ENCODE peak calls at places on chromosomes 12 and 14, in seven cellular contexts. One of them, this sample, is unnamed.

GRCh38 chr12:104049278-104050257 is at the start of gene GLT8D2:
- DNase-seq in endothelial cell: peak; percentile 42
- DNase-seq in cardiac muscle cell: peak; percentile 85
- DNase-seq in heart left ventricle: peak; percentile 64
- DNase-seq in left lung: peak; percentile 51
- DNase-seq in WERI-Rb-1: no peak
- DNase-seq in IMR-90: peak; percentile 86
- DNase-seq in this sample: peak; percentile 77

GRCh38 chr12:94263011-94263786 is 114.8 kb downstream of the PLXNC1 start:
- DNase-seq in endothelial cell: no peak
- DNase-seq in cardiac muscle cell: no peak
- DNase-seq in heart left ventricle: no peak
- DNase-seq in left lung: no peak
- DNase-seq in WERI-Rb-1: no peak
- DNase-seq in IMR-90: no peak
- DNase-seq in this sample: no peak

GRCh38 chr14:68391292-68392014 is 401.4 kb downstream of the ZFP36L1 start:
- DNase-seq in endothelial cell: no peak
- DNase-seq in cardiac muscle cell: no peak
- DNase-seq in heart left ventricle: peak; percentile 41
- DNase-seq in left lung: no peak
- DNase-seq in WERI-Rb-1: no peak
- DNase-seq in IMR-90: peak; percentile 79
- DNase-seq in this sample: no peak

GRCh38 chr12:53063708-53064612 is 14.1 kb downstream of the TNS2 start:
- DNase-seq in endothelial cell: no peak
- DNase-seq in cardiac muscle cell: no peak
- DNase-seq in heart left ventricle: peak; percentile 77
- DNase-seq in left lung: peak; percentile 33
- DNase-seq in WERI-Rb-1: peak; percentile 67
- DNase-seq in IMR-90: peak; percentile 74
- DNase-seq in this sample: no peak

GRCh38 chr12:2640709-2641108 is 154.1 kb upstream of the FKBP4 start:
- DNase-seq in endothelial cell: no peak
- DNase-seq in cardiac muscle cell: no peak
- DNase-seq in heart left ventricle: peak; percentile 86
- DNase-seq in left lung: peak; percentile 73
- DNase-seq in WERI-Rb-1: no peak
- DNase-seq in IMR-90: peak; percentile 99
- DNase-seq in this sample: no peak

GRCh38 chr14:93970967-93971634 is 5.3 kb downstream of the ASB2 start:
- DNase-seq in endothelial cell: no peak
- DNase-seq in cardiac muscle cell: no peak
- DNase-seq in heart left ventricle: no peak
- DNase-seq in left lung: no peak
- DNase-seq in WERI-Rb-1: peak; percentile 68
- DNase-seq in IMR-90: peak; percentile 18
- DNase-seq in this sample: no peak

GRCh38 chr12:77710209-77710608 is 120.5 kb upstream of the NAV3 start:
- DNase-seq in endothelial cell: no peak
- DNase-seq in cardiac muscle cell: no peak
- DNase-seq in heart left ventricle: no peak
- DNase-seq in left lung: no peak
- DNase-seq in WERI-Rb-1: no peak
- DNase-seq in IMR-90: no peak
- DNase-seq in this sample: no peak

GRCh38 chr12:52907092-52907810 is 2.4 kb upstream of the KRT8 start:
- DNase-seq in endothelial cell: no peak
- DNase-seq in cardiac muscle cell: peak; percentile 70
- DNase-seq in heart left ventricle: no peak
- DNase-seq in left lung: peak; percentile 80
- DNase-seq in WERI-Rb-1: no peak
- DNase-seq in IMR-90: no peak
- DNase-seq in this sample: no peak

GRCh38 chr12:95185096-95185495 is 32.2 kb downstream of the FGD6 start:
- DNase-seq in endothelial cell: no peak
- DNase-seq in cardiac muscle cell: no peak
- DNase-seq in heart left ventricle: no peak
- DNase-seq in left lung: no peak
- DNase-seq in WERI-Rb-1: no peak
- DNase-seq in IMR-90: peak; percentile 78
- DNase-seq in this sample: no peak

GRCh38 chr14:64755661-64756265 is 51.5 kb downstream of the PLEKHG3 start:
- DNase-seq in endothelial cell: no peak
- DNase-seq in cardiac muscle cell: no peak
- DNase-seq in heart left ventricle: peak; percentile 18
- DNase-seq in left lung: no peak
- DNase-seq in WERI-Rb-1: no peak
- DNase-seq in IMR-90: peak; percentile 21
- DNase-seq in this sample: no peak

GRCh38 chr12:72264548-72265175 is 7.5 kb upstream of the TRHDE start:
- DNase-seq in endothelial cell: no peak
- DNase-seq in cardiac muscle cell: peak; percentile 44
- DNase-seq in heart left ventricle: no peak
- DNase-seq in left lung: no peak
- DNase-seq in WERI-Rb-1: peak; percentile 9
- DNase-seq in IMR-90: peak; percentile 48
- DNase-seq in this sample: no peak
- TF ChIP-seq CTCF in endothelial cell: peak; percentile 37
- TF ChIP-seq CTCF in cardiac muscle cell: peak; percentile 44
- TF ChIP-seq CTCF in heart left ventricle: no peak
- TF ChIP-seq CTCF in left lung: no peak
- TF ChIP-seq CTCF in WERI-Rb-1: peak; percentile 9
- TF ChIP-seq CTCF in IMR-90: peak; percentile 57
- TF ChIP-seq CTCF in this sample: peak; percentile 55

DNA sequence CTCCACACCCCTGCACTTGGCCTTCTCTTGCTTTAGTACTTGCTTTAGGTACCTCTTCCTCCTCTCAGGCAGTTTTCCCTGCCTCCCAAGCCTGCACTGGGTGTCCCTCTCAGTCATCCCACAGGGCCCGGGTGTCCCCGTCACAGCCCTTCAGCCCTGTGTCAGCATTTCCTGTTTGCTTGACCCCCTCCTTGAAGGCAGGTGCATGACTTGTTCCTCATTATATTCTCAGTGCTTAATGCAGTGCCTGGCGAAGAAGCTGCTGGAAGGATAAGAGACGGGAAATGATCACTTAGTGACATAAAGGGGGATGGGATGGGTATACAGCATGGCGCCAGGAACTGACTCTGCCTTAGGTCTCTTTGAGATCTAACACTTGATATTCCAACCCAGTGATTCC is 61.5 kb downstream of the IQSEC3 start:
- DNase-seq in endothelial cell: no peak
- DNase-seq in cardiac muscle cell: no peak
- DNase-seq in heart left ventricle: no peak
- DNase-seq in left lung: no peak
- DNase-seq in WERI-Rb-1: no peak
- DNase-seq in IMR-90: no peak
- DNase-seq in this sample: no peak
- TF ChIP-seq CTCF in endothelial cell: no peak
- TF ChIP-seq CTCF in cardiac muscle cell: no peak
- TF ChIP-seq CTCF in heart left ventricle: no peak
- TF ChIP-seq CTCF in left lung: no peak
- TF ChIP-seq CTCF in WERI-Rb-1: no peak
- TF ChIP-seq CTCF in IMR-90: no peak
- TF ChIP-seq CTCF in this sample: no peak

GRCh38 chr14:92586001-92586947 is 72.7 kb downstream of the RIN3 start:
- DNase-seq in endothelial cell: no peak
- DNase-seq in cardiac muscle cell: no peak
- DNase-seq in heart left ventricle: no peak
- DNase-seq in left lung: no peak
- DNase-seq in WERI-Rb-1: no peak
- DNase-seq in IMR-90: peak; percentile 99
- DNase-seq in this sample: no peak

GRCh38 chr14:92590941-92591340 is 77.4 kb downstream of the RIN3 start:
- DNase-seq in endothelial cell: no peak
- DNase-seq in cardiac muscle cell: no peak
- DNase-seq in heart left ventricle: no peak
- DNase-seq in left lung: no peak
- DNase-seq in WERI-Rb-1: no peak
- DNase-seq in IMR-90: no peak
- DNase-seq in this sample: no peak

GRCh38 chr14:92591346-92591745 is 77.8 kb downstream of the RIN3 start:
- DNase-seq in endothelial cell: no peak
- DNase-seq in cardiac muscle cell: no peak
- DNase-seq in heart left ventricle: no peak
- DNase-seq in left lung: no peak
- DNase-seq in WERI-Rb-1: no peak
- DNase-seq in IMR-90: no peak
- DNase-seq in this sample: no peak

GRCh38 chr14:92586966-92587365 is 73.4 kb downstream of the RIN3 start:
- DNase-seq in endothelial cell: no peak
- DNase-seq in cardiac muscle cell: no peak
- DNase-seq in heart left ventricle: no peak
- DNase-seq in left lung: no peak
- DNase-seq in WERI-Rb-1: no peak
- DNase-seq in IMR-90: no peak
- DNase-seq in this sample: no peak

GRCh38 chr14:92589213-92589852 is 75.8 kb downstream of the RIN3 start:
- DNase-seq in endothelial cell: no peak
- DNase-seq in cardiac muscle cell: peak; percentile 62
- DNase-seq in heart left ventricle: no peak
- DNase-seq in left lung: no peak
- DNase-seq in WERI-Rb-1: peak; percentile 24
- DNase-seq in IMR-90: peak; percentile 52
- DNase-seq in this sample: no peak
- TF ChIP-seq CTCF in endothelial cell: peak; percentile 37
- TF ChIP-seq CTCF in cardiac muscle cell: peak; percentile 47
- TF ChIP-seq CTCF in heart left ventricle: no peak
- TF ChIP-seq CTCF in left lung: no peak
- TF ChIP-seq CTCF in WERI-Rb-1: peak; percentile 66
- TF ChIP-seq CTCF in IMR-90: peak; percentile 41
- TF ChIP-seq CTCF in this sample: peak; percentile 28

DNA sequence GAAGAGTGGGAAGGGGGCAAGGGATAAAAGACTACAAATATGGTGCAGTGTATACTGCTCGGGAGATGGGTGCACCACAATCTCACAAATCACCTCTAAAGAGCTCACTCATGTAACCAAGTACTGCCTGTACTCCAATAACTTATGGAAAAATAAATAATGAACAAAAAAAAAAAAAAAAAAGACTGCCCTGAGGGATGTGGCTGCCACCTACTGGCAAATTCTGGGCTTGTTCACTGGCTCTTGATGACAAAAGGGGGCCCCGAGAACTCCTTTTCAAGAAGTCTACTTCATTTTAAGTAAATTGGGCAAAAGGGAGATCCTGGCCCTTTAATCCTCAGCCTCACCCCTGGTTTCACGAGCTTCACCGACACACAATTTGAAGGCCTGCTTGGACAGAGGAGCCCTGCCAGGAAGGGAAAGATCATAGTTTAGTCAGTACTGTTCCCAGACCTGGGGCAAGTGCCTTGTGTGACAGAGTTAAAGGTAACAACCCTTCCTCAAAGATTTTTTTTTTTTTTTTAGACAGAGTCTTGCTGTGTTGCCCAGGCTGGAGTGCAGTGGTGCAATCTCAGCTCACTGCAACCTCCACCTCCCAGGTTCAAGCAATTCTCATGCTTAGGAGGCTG is 26.1 kb upstream of the STAC3 start:
- DNase-seq in endothelial cell: peak; percentile 45
- DNase-seq in cardiac muscle cell: peak; percentile 25
- DNase-seq in heart left ventricle: no peak
- DNase-seq in left lung: no peak
- DNase-seq in WERI-Rb-1: no peak
- DNase-seq in IMR-90: peak; percentile 49
- DNase-seq in this sample: no peak
- TF ChIP-seq CTCF in endothelial cell: peak; percentile 49
- TF ChIP-seq CTCF in cardiac muscle cell: peak; percentile 49
- TF ChIP-seq CTCF in heart left ventricle: peak; percentile 36
- TF ChIP-seq CTCF in left lung: no peak
- TF ChIP-seq CTCF in WERI-Rb-1: peak; percentile 34
- TF ChIP-seq CTCF in IMR-90: peak; percentile 60
- TF ChIP-seq CTCF in this sample: no peak

DNA sequence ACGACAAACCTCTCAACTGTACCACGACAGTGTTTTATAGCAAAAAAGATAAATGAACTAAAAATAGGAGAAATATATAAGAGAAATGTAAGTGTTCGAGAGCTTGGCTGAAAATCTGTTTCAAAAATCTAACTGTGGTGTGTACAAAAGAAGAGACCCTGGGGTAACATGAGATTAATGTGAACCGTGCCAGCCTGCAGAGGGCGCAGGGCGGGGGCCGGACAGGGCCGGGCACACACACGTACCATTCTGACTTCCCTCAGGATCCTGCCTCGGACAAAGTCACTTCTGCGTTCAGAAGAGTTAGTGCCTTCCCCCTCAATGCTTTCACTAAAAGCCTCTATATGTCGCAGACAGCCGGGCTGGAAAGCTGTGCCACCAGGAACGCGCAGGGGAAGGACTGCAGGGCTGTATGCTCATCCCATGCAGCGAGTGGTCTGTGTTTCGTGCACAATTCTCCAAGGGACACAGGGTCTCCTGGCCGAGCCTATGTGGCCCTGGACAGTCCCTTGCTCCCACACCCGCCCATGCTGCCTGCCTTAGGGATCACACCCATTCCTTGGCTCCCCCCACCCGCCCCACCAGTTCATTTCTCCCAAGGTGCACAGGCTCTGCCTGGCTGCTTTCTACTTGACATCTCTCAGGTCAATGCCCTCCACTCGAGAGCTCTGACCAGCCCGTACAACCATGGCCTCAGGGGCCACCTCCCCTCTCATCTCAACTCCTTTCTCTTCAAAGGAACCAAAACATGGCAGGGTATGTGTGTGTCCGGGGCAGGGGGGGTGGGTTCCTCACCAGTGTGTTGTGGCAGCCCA is 8.5 kb downstream of the CDCA4 start:
- DNase-seq in endothelial cell: no peak
- DNase-seq in cardiac muscle cell: no peak
- DNase-seq in heart left ventricle: no peak
- DNase-seq in left lung: no peak
- DNase-seq in WERI-Rb-1: no peak
- DNase-seq in IMR-90: no peak
- DNase-seq in this sample: no peak
- TF ChIP-seq CTCF in endothelial cell: no peak
- TF ChIP-seq CTCF in cardiac muscle cell: no peak
- TF ChIP-seq CTCF in heart left ventricle: peak; percentile 29
- TF ChIP-seq CTCF in left lung: no peak
- TF ChIP-seq CTCF in WERI-Rb-1: peak; percentile 10
- TF ChIP-seq CTCF in IMR-90: peak; percentile 10
- TF ChIP-seq CTCF in this sample: no peak

GRCh38 chr12:64801381-64801780 is 23.1 kb upstream of the TBC1D30 start:
- DNase-seq in endothelial cell: no peak
- DNase-seq in cardiac muscle cell: no peak
- DNase-seq in heart left ventricle: no peak
- DNase-seq in left lung: no peak
- DNase-seq in WERI-Rb-1: no peak
- DNase-seq in IMR-90: no peak
- DNase-seq in this sample: no peak
- TF ChIP-seq CTCF in endothelial cell: no peak
- TF ChIP-seq CTCF in cardiac muscle cell: peak; percentile 29
- TF ChIP-seq CTCF in heart left ventricle: no peak
- TF ChIP-seq CTCF in left lung: no peak
- TF ChIP-seq CTCF in WERI-Rb-1: peak; percentile 36
- TF ChIP-seq CTCF in IMR-90: peak; percentile 39
- TF ChIP-seq CTCF in this sample: no peak

This sample was measured in nephron progenitor cell.